ENCODE peak calls at places on chromosomes 4 and X, in nine cellular contexts. One of them, this sample, is unnamed.

GRCh38 chr4:67751260-67751659 is 2.9 kb downstream of the GNRHR start:
- DNase-seq in kidney: no peak
- DNase-seq in HT1080: no peak
- DNase-seq in astrocyte of the spinal cord: peak
- DNase-seq in B cell: no peak
- DNase-seq in NCI-H2171: no peak
- DNase-seq in naive thymus-derived CD4-positive, alpha-beta T cell: no peak
- DNase-seq in kidney tubule cell: no peak
- DNase-seq in tibial nerve: no peak
- DNase-seq in this sample: peak

GRCh38 chr4:42151568-42152506 is 618 bp downstream of the BEND4 start:
- DNase-seq in kidney: peak
- DNase-seq in HT1080: no peak
- DNase-seq in astrocyte of the spinal cord: no peak
- DNase-seq in B cell: peak
- DNase-seq in NCI-H2171: peak
- DNase-seq in naive thymus-derived CD4-positive, alpha-beta T cell: no peak
- DNase-seq in kidney tubule cell: no peak
- DNase-seq in tibial nerve: no peak
- DNase-seq in this sample: no peak

GRCh38 chrX:149825424-149825823 is 43.7 kb downstream of the MAGEA9 start:
- DNase-seq in kidney: no peak
- DNase-seq in HT1080: no peak
- DNase-seq in astrocyte of the spinal cord: no peak
- DNase-seq in B cell: peak
- DNase-seq in NCI-H2171: no peak
- DNase-seq in naive thymus-derived CD4-positive, alpha-beta T cell: peak
- DNase-seq in kidney tubule cell: peak
- DNase-seq in tibial nerve: no peak
- DNase-seq in this sample: no peak

GRCh38 chr4:55029838-55030503 is 95.4 kb downstream of the KDR start:
- DNase-seq in kidney: no peak
- DNase-seq in HT1080: no peak
- DNase-seq in astrocyte of the spinal cord: no peak
- DNase-seq in B cell: no peak
- DNase-seq in NCI-H2171: no peak
- DNase-seq in naive thymus-derived CD4-positive, alpha-beta T cell: no peak
- DNase-seq in kidney tubule cell: no peak
- DNase-seq in tibial nerve: no peak
- DNase-seq in this sample: no peak

GRCh38 chrX:103233263-103233662 is 18.4 kb downstream of the BEX4 start:
- DNase-seq in kidney: no peak
- DNase-seq in HT1080: no peak
- DNase-seq in astrocyte of the spinal cord: no peak
- DNase-seq in B cell: no peak
- DNase-seq in NCI-H2171: no peak
- DNase-seq in naive thymus-derived CD4-positive, alpha-beta T cell: no peak
- DNase-seq in kidney tubule cell: no peak
- DNase-seq in tibial nerve: no peak
- DNase-seq in this sample: no peak

GRCh38 chr4:139873111-139873866 is 207.7 kb downstream of the MGST2 start:
- DNase-seq in kidney: no peak
- DNase-seq in HT1080: peak
- DNase-seq in astrocyte of the spinal cord: peak
- DNase-seq in B cell: no peak
- DNase-seq in NCI-H2171: no peak
- DNase-seq in naive thymus-derived CD4-positive, alpha-beta T cell: no peak
- DNase-seq in kidney tubule cell: peak
- DNase-seq in tibial nerve: no peak
- DNase-seq in this sample: peak

GRCh38 chrX:136210243-136210642 is 41.0 kb downstream of the MAP7D3 start:
- DNase-seq in kidney: no peak
- DNase-seq in HT1080: no peak
- DNase-seq in astrocyte of the spinal cord: no peak
- DNase-seq in B cell: peak
- DNase-seq in NCI-H2171: no peak
- DNase-seq in naive thymus-derived CD4-positive, alpha-beta T cell: no peak
- DNase-seq in kidney tubule cell: peak
- DNase-seq in tibial nerve: no peak
- DNase-seq in this sample: no peak

GRCh38 chr4:24470681-24471622 is 113.4 kb downstream of the DHX15 start:
- DNase-seq in kidney: peak
- DNase-seq in HT1080: peak
- DNase-seq in astrocyte of the spinal cord: peak
- DNase-seq in B cell: peak
- DNase-seq in NCI-H2171: peak
- DNase-seq in naive thymus-derived CD4-positive, alpha-beta T cell: no peak
- DNase-seq in kidney tubule cell: peak
- DNase-seq in tibial nerve: peak
- DNase-seq in this sample: peak

GRCh38 chrX:70901465-70901864 is 7.0 kb downstream of the TEX11 start:
- DNase-seq in kidney: no peak
- DNase-seq in HT1080: no peak
- DNase-seq in astrocyte of the spinal cord: no peak
- DNase-seq in B cell: no peak
- DNase-seq in NCI-H2171: no peak
- DNase-seq in naive thymus-derived CD4-positive, alpha-beta T cell: no peak
- DNase-seq in kidney tubule cell: no peak
- DNase-seq in tibial nerve: no peak
- DNase-seq in this sample: no peak